ENCODE peak calls at places on chromosomes 4 and X, in six cellular contexts. One of them, this sample, is unnamed.

GRCh38 chrX:41671082-41671481 is 17.7 kb upstream of the GPR34 start:
- DNase-seq in AG09319: no peak
- DNase-seq in GM10248: no peak
- DNase-seq in HL-60: no peak
- DNase-seq in endothelial cell: no peak
- DNase-seq in sigmoid colon: no peak
- DNase-seq in this sample: no peak

GRCh38 chrX:54288277-54288676 is 69.6 kb downstream of the WNK3 start:
- DNase-seq in GM10248: no peak
- DNase-seq in AG09319: no peak
- DNase-seq in sigmoid colon: no peak
- DNase-seq in endothelial cell: no peak
- DNase-seq in HL-60: no peak
- DNase-seq in this sample: no peak

GRCh38 chrX:41002021-41002420 is 83.2 kb upstream of the USP9X start:
- DNase-seq in GM10248: no peak
- DNase-seq in sigmoid colon: no peak
- DNase-seq in endothelial cell: no peak
- DNase-seq in HL-60: no peak
- DNase-seq in AG09319: no peak
- DNase-seq in this sample: no peak

GRCh38 chrX:31036895-31037294 is 34.9 kb downstream of the FTHL17 start:
- DNase-seq in HL-60: peak; percentile 14
- DNase-seq in endothelial cell: peak; percentile 39
- DNase-seq in AG09319: peak; percentile 1
- DNase-seq in sigmoid colon: no peak
- DNase-seq in GM10248: peak; percentile 24
- DNase-seq in this sample: peak; percentile 20

GRCh38 chr4:15231265-15232091 is 196.4 kb upstream of the C1QTNF7 start:
- DNase-seq in GM10248: peak; percentile 61
- DNase-seq in endothelial cell: peak; percentile 82
- DNase-seq in AG09319: peak; percentile 84
- DNase-seq in HL-60: peak; percentile 82
- DNase-seq in sigmoid colon: peak; percentile 91
- DNase-seq in this sample: peak; percentile 87

GRCh38 chr4:130646886-130647285 is 1550.9 kb downstream of the C4orf33 start:
- DNase-seq in HL-60: no peak
- DNase-seq in sigmoid colon: no peak
- DNase-seq in AG09319: no peak
- DNase-seq in endothelial cell: no peak
- DNase-seq in GM10248: no peak
- DNase-seq in this sample: no peak

GRCh38 chr4:169070895-169071218 is 60.8 kb upstream of the CBR4 start:
- DNase-seq in GM10248: no peak
- DNase-seq in AG09319: no peak
- DNase-seq in sigmoid colon: no peak
- DNase-seq in endothelial cell: no peak
- DNase-seq in HL-60: no peak
- DNase-seq in this sample: no peak

GRCh38 chrX:107674480-107675364 is 46.4 kb downstream of the PRPS1 start:
- DNase-seq in AG09319: no peak
- DNase-seq in endothelial cell: no peak
- DNase-seq in HL-60: peak; percentile 87
- DNase-seq in GM10248: no peak
- DNase-seq in sigmoid colon: peak; percentile 95
- DNase-seq in this sample: peak; percentile 41

GRCh38 chr4:55830741-55831140 is 11.2 kb downstream of the EXOC1L start:
- DNase-seq in endothelial cell: no peak
- DNase-seq in HL-60: no peak
- DNase-seq in sigmoid colon: no peak
- DNase-seq in GM10248: no peak
- DNase-seq in AG09319: no peak
- DNase-seq in this sample: no peak

GRCh38 chrX:110412971-110413726 is 54.5 kb downstream of the RTL9 start:
- DNase-seq in GM10248: peak; percentile 59
- DNase-seq in endothelial cell: peak; percentile 66
- DNase-seq in HL-60: peak; percentile 65
- DNase-seq in sigmoid colon: peak; percentile 77
- DNase-seq in AG09319: no peak
- DNase-seq in this sample: peak; percentile 74

GRCh38 chrX:54529559-54530357 is at the start of gene GNL3L:
- DNase-seq in endothelial cell: peak; percentile 70
- DNase-seq in HL-60: peak; percentile 85
- DNase-seq in AG09319: peak; percentile 59
- DNase-seq in sigmoid colon: peak; percentile 94
- DNase-seq in GM10248: peak; percentile 87
- DNase-seq in this sample: peak; percentile 85

GRCh38 chr4:76856183-76856969 is 41.6 kb downstream of the SOWAHB start:
- DNase-seq in AG09319: no peak
- DNase-seq in HL-60: peak; percentile 2
- DNase-seq in GM10248: no peak
- DNase-seq in endothelial cell: no peak
- DNase-seq in sigmoid colon: no peak
- DNase-seq in this sample: no peak

GRCh38 chr4:187363453-187363852 is 632.1 kb upstream of the ZFP42 start:
- DNase-seq in sigmoid colon: no peak
- DNase-seq in HL-60: no peak
- DNase-seq in GM10248: no peak
- DNase-seq in AG09319: no peak
- DNase-seq in endothelial cell: no peak
- DNase-seq in this sample: no peak

GRCh38 chr4:124753941-124754581 is 41.5 kb upstream of the ANKRD50 start:
- DNase-seq in endothelial cell: no peak
- DNase-seq in HL-60: no peak
- DNase-seq in GM10248: no peak
- DNase-seq in sigmoid colon: no peak
- DNase-seq in AG09319: no peak
- DNase-seq in this sample: no peak

GRCh38 chr4:168586926-168587325 is 90.1 kb downstream of the PALLD start:
- DNase-seq in endothelial cell: no peak
- DNase-seq in HL-60: no peak
- DNase-seq in AG09319: no peak
- DNase-seq in sigmoid colon: no peak
- DNase-seq in GM10248: no peak
- DNase-seq in this sample: no peak

GRCh38 chr4:10690185-10690907 is 5.8 kb upstream of the CLNK start:
- DNase-seq in GM10248: no peak
- DNase-seq in endothelial cell: no peak
- DNase-seq in sigmoid colon: no peak
- DNase-seq in HL-60: no peak
- DNase-seq in AG09319: no peak
- DNase-seq in this sample: no peak

GRCh38 chr4:70903282-70903603 is 1.1 kb downstream of the MOB1B start:
- DNase-seq in HL-60: no peak
- DNase-seq in GM10248: no peak
- DNase-seq in endothelial cell: peak; percentile 27
- DNase-seq in sigmoid colon: no peak
- DNase-seq in AG09319: no peak
- DNase-seq in this sample: peak; percentile 5

GRCh38 chr4:8913121-8913857 is 41.6 kb upstream of the HMX1 start:
- DNase-seq in endothelial cell: no peak
- DNase-seq in sigmoid colon: peak; percentile 53
- DNase-seq in AG09319: no peak
- DNase-seq in HL-60: no peak
- DNase-seq in GM10248: peak; percentile 2
- DNase-seq in this sample: no peak

GRCh38 chr4:61468091-61468720 is 268.1 kb downstream of the ADGRL3 start:
- DNase-seq in GM10248: no peak
- DNase-seq in sigmoid colon: no peak
- DNase-seq in endothelial cell: no peak
- DNase-seq in AG09319: no peak
- DNase-seq in HL-60: peak; percentile 90
- DNase-seq in this sample: no peak

GRCh38 chrX:112662559-112663427 is 16.9 kb downstream of the LHFPL1 start:
- DNase-seq in GM10248: no peak
- DNase-seq in sigmoid colon: no peak
- DNase-seq in AG09319: no peak
- DNase-seq in endothelial cell: no peak
- DNase-seq in HL-60: no peak
- DNase-seq in this sample: no peak

GRCh38 chrX:44036336-44036735 is 63.1 kb upstream of the NDP start:
- DNase-seq in AG09319: peak; percentile 27
- DNase-seq in HL-60: no peak
- DNase-seq in GM10248: no peak
- DNase-seq in sigmoid colon: no peak
- DNase-seq in endothelial cell: no peak
- DNase-seq in this sample: no peak

GRCh38 chr4:180669637-180670036 is 1573.6 kb upstream of the TENM3 start:
- DNase-seq in endothelial cell: no peak
- DNase-seq in GM10248: no peak
- DNase-seq in HL-60: no peak
- DNase-seq in AG09319: no peak
- DNase-seq in sigmoid colon: no peak
- DNase-seq in this sample: no peak

GRCh38 chr4:77921701-77922100 is 59.1 kb downstream of the MRPL1 start:
- DNase-seq in sigmoid colon: no peak
- DNase-seq in endothelial cell: no peak
- DNase-seq in AG09319: peak; percentile 31
- DNase-seq in GM10248: no peak
- DNase-seq in HL-60: no peak
- DNase-seq in this sample: no peak

GRCh38 chr4:101205878-101206277 is 141.4 kb downstream of the PPP3CA start:
- DNase-seq in GM10248: peak; percentile 8
- DNase-seq in AG09319: no peak
- DNase-seq in HL-60: peak; percentile 30
- DNase-seq in sigmoid colon: no peak
- DNase-seq in endothelial cell: no peak
- DNase-seq in this sample: peak; percentile 69

GRCh38 chr4:73608677-73609594 is 11.3 kb downstream of the RASSF6 start:
- DNase-seq in sigmoid colon: no peak
- DNase-seq in GM10248: no peak
- DNase-seq in HL-60: no peak
- DNase-seq in endothelial cell: no peak
- DNase-seq in AG09319: no peak
- DNase-seq in this sample: no peak

GRCh38 chrX:12339921-12340320 is 201.6 kb downstream of the FRMPD4 start:
- DNase-seq in AG09319: no peak
- DNase-seq in GM10248: no peak
- DNase-seq in sigmoid colon: no peak
- DNase-seq in endothelial cell: no peak
- DNase-seq in HL-60: no peak
- DNase-seq in this sample: no peak

DNA sequence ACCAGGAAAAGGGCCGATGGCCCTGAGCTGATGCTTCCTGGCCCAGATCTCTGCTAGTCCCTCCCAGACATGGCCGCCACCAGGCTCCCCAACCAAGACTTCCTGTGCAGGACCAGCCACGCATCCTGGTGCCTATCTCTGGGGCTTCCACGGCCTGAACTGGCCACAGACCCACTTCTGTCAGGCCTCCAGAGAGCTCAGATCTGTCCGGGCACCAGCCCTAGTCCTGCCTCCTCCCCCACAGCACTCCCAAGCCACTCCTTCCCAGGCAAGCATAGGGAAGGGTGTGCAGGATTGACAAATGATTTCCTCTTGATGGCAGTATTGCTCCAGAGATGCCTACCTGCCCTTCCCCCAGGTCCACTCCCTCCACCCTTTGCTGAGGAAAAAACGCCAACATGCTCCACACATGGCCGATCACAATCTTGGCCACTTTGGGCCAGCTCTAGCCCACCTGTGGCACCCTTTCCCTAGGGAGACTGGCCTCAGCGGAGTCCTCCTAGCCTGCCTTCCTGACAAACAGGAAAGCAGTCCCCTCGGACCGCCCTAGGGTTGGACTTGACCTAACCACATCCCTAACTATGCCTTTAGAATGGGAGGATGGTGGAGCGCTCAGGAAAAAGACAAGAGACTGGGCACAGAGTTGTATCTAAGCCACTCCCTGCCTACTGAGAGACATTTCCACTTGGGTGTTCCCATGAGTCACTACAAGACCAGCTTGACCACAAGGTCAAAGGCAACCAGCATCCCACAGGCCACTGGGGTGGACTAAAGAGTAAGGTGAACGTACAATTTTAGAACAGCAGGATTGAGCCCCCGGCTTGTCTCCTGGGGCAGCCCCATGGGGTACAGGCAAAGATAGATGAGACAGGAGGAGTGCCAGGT is 277.5 kb upstream of the AGTR2 start:
- DNase-seq in GM10248: no peak
- DNase-seq in sigmoid colon: peak; percentile 80
- DNase-seq in AG09319: peak; percentile 36
- DNase-seq in HL-60: peak; percentile 51
- DNase-seq in endothelial cell: no peak
- DNase-seq in this sample: no peak
- TF ChIP-seq CTCF in GM10248: no peak
- TF ChIP-seq CTCF in sigmoid colon: no peak
- TF ChIP-seq CTCF in AG09319: peak; percentile 24
- TF ChIP-seq CTCF in HL-60: no peak
- TF ChIP-seq CTCF in endothelial cell: no peak
- TF ChIP-seq CTCF in this sample: no peak

DNA sequence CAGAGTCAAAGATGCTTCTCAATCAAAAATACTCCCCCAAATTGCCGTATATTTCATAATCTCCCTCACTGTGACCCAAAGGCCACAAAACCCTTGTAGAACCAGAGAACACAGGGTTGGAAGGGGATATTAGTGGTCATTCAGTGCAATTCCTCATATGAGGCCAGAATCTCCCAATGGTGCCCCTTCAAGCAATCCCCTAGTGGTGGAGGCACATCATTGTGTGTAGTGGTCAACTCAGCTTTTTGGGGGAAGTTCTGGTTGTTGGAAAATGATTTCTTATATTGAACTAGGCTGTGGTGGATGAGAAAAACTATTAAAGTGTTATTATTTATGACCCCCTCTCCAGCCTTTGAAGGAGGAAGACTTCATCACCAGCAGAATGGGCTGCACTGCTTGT is 17.6 kb upstream of the BOD1L1 start:
- DNase-seq in AG09319: no peak
- DNase-seq in GM10248: no peak
- DNase-seq in sigmoid colon: no peak
- DNase-seq in endothelial cell: no peak
- DNase-seq in HL-60: no peak
- DNase-seq in this sample: no peak
- TF ChIP-seq CTCF in AG09319: no peak
- TF ChIP-seq CTCF in GM10248: no peak
- TF ChIP-seq CTCF in sigmoid colon: no peak
- TF ChIP-seq CTCF in endothelial cell: no peak
- TF ChIP-seq CTCF in HL-60: no peak
- TF ChIP-seq CTCF in this sample: no peak

GRCh38 chr4:119692001-119692400 is 63.4 kb upstream of the PDE5A start:
- DNase-seq in sigmoid colon: no peak
- DNase-seq in AG09319: peak; percentile 14
- DNase-seq in GM10248: no peak
- DNase-seq in HL-60: no peak
- DNase-seq in endothelial cell: no peak
- DNase-seq in this sample: no peak
- TF ChIP-seq CTCF in sigmoid colon: no peak
- TF ChIP-seq CTCF in AG09319: peak; percentile 47
- TF ChIP-seq CTCF in GM10248: no peak
- TF ChIP-seq CTCF in HL-60: no peak
- TF ChIP-seq CTCF in endothelial cell: no peak
- TF ChIP-seq CTCF in this sample: no peak

DNA sequence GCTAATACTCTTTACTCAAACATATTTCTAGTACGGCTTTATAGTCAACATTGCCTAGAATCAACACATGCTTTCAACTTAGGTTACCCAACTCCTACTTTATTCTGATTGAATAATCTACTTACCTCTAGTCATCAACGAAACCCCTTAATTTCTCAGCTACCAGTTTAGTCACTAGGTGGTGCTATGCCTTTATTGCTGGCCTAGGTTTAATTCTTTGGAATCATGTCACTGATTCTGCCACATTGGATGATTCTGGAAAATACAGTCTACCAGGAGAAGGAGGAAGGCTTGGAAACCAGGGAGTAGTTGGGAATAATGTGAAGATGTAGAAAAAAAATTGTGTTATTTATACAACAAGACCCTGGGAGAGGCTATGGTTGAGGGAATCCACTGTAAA is 167.7 kb downstream of the DCAF12L2 start:
- DNase-seq in sigmoid colon: no peak
- DNase-seq in AG09319: no peak
- DNase-seq in endothelial cell: peak; percentile 4
- DNase-seq in HL-60: no peak
- DNase-seq in GM10248: no peak
- DNase-seq in this sample: no peak
- TF ChIP-seq CTCF in sigmoid colon: no peak
- TF ChIP-seq CTCF in AG09319: peak; percentile 4
- TF ChIP-seq CTCF in endothelial cell: peak; percentile 41
- TF ChIP-seq CTCF in HL-60: no peak
- TF ChIP-seq CTCF in GM10248: peak; percentile 26
- TF ChIP-seq CTCF in this sample: no peak

This sample was measured in activated CD8-positive, alpha-beta T cell treated with anti-CD3 and anti-CD28 coated beads for 36 hours.